ENCODE peak calls at places on chromosome 16, in eight cellular contexts. V, H, U, Q, L, O, A and G are unnamed samples.

GRCh38 chr16:10343124-10343760 is 42.6 kb upstream of the ATF7IP2 start:
- DNase-seq in V (no peak), H (no peak), L (no peak), U (no peak), Q (no peak), O (no peak), A (no peak), G (no peak)

GRCh38 chr16:12578001-12578400 is 225.7 kb downstream of the CPPED1 start:
- DNase-seq in H (no peak), L (no peak), O (no peak), V (no peak), U (no peak), Q (no peak), A (no peak), G (no peak)

GRCh38 chr16:31333686-31334649 is 21.0 kb upstream of the ITGAX start:
- DNase-seq in O (no peak), U (no peak), H (peak), V (no peak), A (no peak), Q (no peak), L (no peak), G (no peak)

GRCh38 chr16:84225571-84225970 is 14.2 kb downstream of the KCNG4 start:
- DNase-seq in H (no peak), V (no peak), Q (no peak), O (no peak), L (no peak), A (no peak), U (no peak), G (no peak)

GRCh38 chr16:87132361-87133014 is 184.7 kb downstream of the C16orf95 start:
- DNase-seq in A (peak), Q (no peak), L (peak), H (no peak), U (no peak), O (peak), V (no peak), G (no peak)

GRCh38 chr16:68354816-68355215 is 44.0 kb downstream of the PRMT7 start:
- DNase-seq in U (no peak), O (no peak), Q (peak), H (no peak), L (no peak), V (no peak), A (peak), G (no peak)

GRCh38 chr16:83296505-83296904 is 511.3 kb upstream of the HSBP1 start:
- DNase-seq in V (no peak), A (no peak), L (no peak), O (no peak), Q (no peak), H (no peak), U (no peak), G (no peak)

GRCh38 chr16:58499615-58500328 is at the start of gene NDRG4:
- DNase-seq in Q (no peak), O (peak), A (no peak), L (peak), H (peak), V (no peak), U (no peak), G (no peak)

GRCh38 chr16:22638393-22639206 is 127.9 kb downstream of the NPIPB5 start:
- DNase-seq in A (no peak), U (no peak), H (no peak), L (no peak), Q (no peak), V (no peak), O (no peak), G (no peak)

GRCh38 chr16:47387026-47387734 is 73.7 kb downstream of the ITFG1 start:
- DNase-seq in H (no peak), A (no peak), V (no peak), Q (no peak), L (no peak), O (no peak), U (no peak), G (no peak)

GRCh38 chr16:70679653-70680494 is 6.0 kb downstream of the MTSS2 start:
- DNase-seq in L (no peak), Q (peak), H (peak), U (no peak), V (no peak), A (peak), O (no peak), G (no peak)

GRCh38 chr16:85461814-85462404 is 151.2 kb upstream of the GSE1 start:
- DNase-seq in A (no peak), Q (peak), U (no peak), V (no peak), H (peak), O (peak), L (no peak), G (no peak)

GRCh38 chr16:19843371-19843770 is 41.3 kb downstream of the GPRC5B start:
- DNase-seq in O (no peak), Q (no peak), U (no peak), L (no peak), A (no peak), V (no peak), H (no peak), G (no peak)